ENCODE peak calls at places on chromosome 20, in four cellular contexts. Y, N, E and I are unnamed samples.

GRCh38 chr20:34364013-34364382 is 925 bp downstream of the ITCH start:
- DNase-seq in Y (peak), N (peak), E (peak), I (peak)

GRCh38 chr20:62200491-62201172 is 17.8 kb downstream of the MTG2 start:
- DNase-seq in Y (no peak), N (no peak), E (no peak), I (no peak)

GRCh38 chr20:32474009-32474716 is 111.0 kb downstream of the NOL4L start:
- DNase-seq in Y (no peak), N (no peak), E (no peak), I (no peak)

GRCh38 chr20:29448806-29449470 is 1808.5 kb upstream of the DEFB115 start:
- DNase-seq in Y (no peak), N (no peak), E (no peak), I (no peak)

GRCh38 chr20:36541227-36542018 is at the start of gene MYL9:
- DNase-seq in Y (peak), N (peak), E (peak), I (peak)

GRCh38 chr20:24337074-24337473 is 132.4 kb upstream of the SYNDIG1 start:
- DNase-seq in Y (peak), N (no peak), E (peak), I (peak)

GRCh38 chr20:10388571-10388970 is 45.5 kb downstream of the MKKS start:
- DNase-seq in Y (no peak), N (no peak), E (no peak), I (no peak)

GRCh38 chr20:1566701-1567100 is 9.2 kb upstream of the SIRPD start:
- DNase-seq in Y (peak), N (no peak), E (no peak), I (no peak)

GRCh38 chr20:60095456-60095855 is 137.2 kb downstream of the CDH26 start:
- DNase-seq in Y (no peak), N (peak), E (peak), I (no peak)

GRCh38 chr20:39532205-39532604 is 570.1 kb downstream of the DHX35 start:
- DNase-seq in Y (no peak), N (no peak), E (no peak), I (no peak)

GRCh38 chr20:52874241-52874640 is 97.9 kb upstream of the TSHZ2 start:
- DNase-seq in Y (no peak), N (no peak), E (no peak), I (no peak)

GRCh38 chr20:54623923-54624569 is 148.7 kb downstream of the DOK5 start:
- DNase-seq in Y (no peak), N (no peak), E (no peak), I (no peak)

GRCh38 chr20:22861990-22862389 is 173.1 kb upstream of the SSTR4 start:
- DNase-seq in Y (no peak), N (peak), E (no peak), I (no peak)

GRCh38 chr20:63405102-63405730 is 44.1 kb upstream of the CHRNA4 start:
- DNase-seq in Y (no peak), N (no peak), E (no peak), I (no peak)

GRCh38 chr20:2672446-2672845 is 8.4 kb upstream of the IDH3B start:
- DNase-seq in Y (no peak), N (no peak), E (no peak), I (no peak)

GRCh38 chr20:2673453-2673852 is 9.4 kb upstream of the IDH3B start:
- DNase-seq in Y (no peak), N (no peak), E (no peak), I (no peak)

GRCh38 chr20:2671977-2672376 is 8.0 kb upstream of the IDH3B start:
- DNase-seq in Y (no peak), N (no peak), E (no peak), I (no peak)
- TF ChIP-seq CTCF in Y (peak), N (peak), E (peak), I (peak)

GRCh38 chr20:51768759-51769517 is 748 bp upstream of the ATP9A start:
- DNase-seq in Y (no peak), N (peak), E (no peak), I (no peak)

GRCh38 chr20:51767867-51768758 is at the start of gene ATP9A:
- DNase-seq in Y (peak), N (peak), E (no peak), I (no peak)

GRCh38 chr20:51769941-51770615 is 1.9 kb upstream of the ATP9A start:
- DNase-seq in Y (no peak), N (no peak), E (no peak), I (no peak)

GRCh38 chr20:51763965-51764602 is 4.1 kb downstream of the ATP9A start:
- DNase-seq in Y (peak), N (peak), E (no peak), I (no peak)

DNA sequence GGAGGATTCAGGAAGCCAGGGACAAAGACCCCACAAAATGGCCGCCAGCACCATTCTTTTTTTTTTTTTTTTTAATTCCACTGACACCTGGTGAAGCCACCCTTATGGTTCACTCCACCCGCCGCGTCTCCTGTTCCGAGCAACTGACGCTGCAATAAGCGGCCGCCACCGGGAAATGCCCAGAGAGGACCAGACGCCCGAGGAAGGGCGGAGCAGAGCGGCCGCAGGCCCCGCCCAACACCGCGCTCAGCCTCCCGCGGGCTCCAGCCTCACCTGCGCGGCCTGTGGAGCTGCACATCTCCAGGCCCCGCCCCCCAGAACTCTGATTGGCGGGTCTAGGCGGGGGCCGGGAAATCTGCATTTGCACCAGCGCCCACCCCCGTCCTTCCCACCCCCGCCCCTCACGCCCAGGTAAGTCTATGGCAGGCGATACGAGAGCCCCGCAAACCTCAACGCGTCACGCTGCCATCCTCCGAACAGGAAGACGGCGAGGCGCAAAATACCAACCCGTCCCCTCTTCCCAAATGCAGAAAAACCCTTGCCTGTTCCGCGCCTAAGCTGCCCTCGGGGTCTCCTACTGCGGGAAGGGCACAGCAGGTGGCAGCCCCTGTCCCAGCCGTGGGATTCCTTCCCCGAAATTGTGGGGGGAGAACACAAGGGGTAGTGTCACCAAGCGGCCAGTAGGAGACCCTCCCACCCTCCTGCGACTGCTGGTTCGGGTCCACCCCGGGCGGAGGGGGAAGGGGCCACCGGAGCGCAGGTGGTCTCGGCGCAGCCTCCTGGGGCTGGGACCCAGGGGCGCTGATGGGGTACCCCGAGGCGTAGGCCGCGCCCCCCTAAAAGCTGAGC is 948 bp downstream of the ATP9A start:
- DNase-seq in Y (no peak), N (peak), E (no peak), I (no peak)
- TF ChIP-seq CTCF in Y (peak), N (peak), E (peak), I (peak)

GRCh38 chr20:59010321-59010994 is 3.4 kb upstream of the CTSZ start:
- DNase-seq in Y (no peak), N (peak), E (no peak), I (peak)

GRCh38 chr20:59008715-59009336 is 1.8 kb upstream of the CTSZ start:
- DNase-seq in Y (no peak), N (no peak), E (no peak), I (no peak)

GRCh38 chr20:59013031-59013951 is 5.9 kb upstream of the TUBB1 start:
- DNase-seq in Y (no peak), N (no peak), E (no peak), I (no peak)

GRCh38 chr20:59013959-59014608 is 5.1 kb upstream of the TUBB1 start:
- DNase-seq in Y (peak), N (peak), E (no peak), I (peak)

GRCh38 chr20:59010995-59011873 is 4.2 kb upstream of the CTSZ start:
- DNase-seq in Y (peak), N (peak), E (peak), I (peak)
- TF ChIP-seq CTCF in Y (no peak), N (no peak), E (no peak), I (no peak)

DNA sequence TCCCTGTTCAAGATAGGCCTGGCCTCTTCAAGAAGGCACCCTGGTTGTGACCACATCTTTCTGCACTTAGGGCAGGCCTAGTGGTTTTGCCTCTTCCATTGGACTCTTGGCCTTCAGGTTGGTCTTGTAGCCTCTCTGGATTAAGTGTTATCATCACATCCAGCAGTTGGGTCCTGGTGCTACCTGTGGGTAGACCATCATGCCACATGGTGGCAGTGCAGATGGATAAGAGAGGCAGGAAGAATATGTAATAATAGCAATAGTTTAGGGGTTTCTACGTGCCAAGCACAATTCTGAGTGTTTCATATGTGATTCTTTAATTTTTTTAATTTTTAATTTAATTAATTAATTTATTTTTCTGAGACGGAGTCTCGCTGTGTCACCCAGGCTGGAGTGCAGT is 28.5 kb upstream of the SNRPB2 start:
- DNase-seq in Y (no peak), N (peak), E (no peak), I (no peak)
- TF ChIP-seq CTCF in Y (peak), N (peak), E (peak), I (peak)

GRCh38 chr20:50399917-50400704 is 110.1 kb upstream of the PTPN1 start:
- DNase-seq in Y (peak), N (peak), E (no peak), I (no peak)
- TF ChIP-seq CTCF in Y (peak), N (no peak), E (peak), I (peak)

DNA sequence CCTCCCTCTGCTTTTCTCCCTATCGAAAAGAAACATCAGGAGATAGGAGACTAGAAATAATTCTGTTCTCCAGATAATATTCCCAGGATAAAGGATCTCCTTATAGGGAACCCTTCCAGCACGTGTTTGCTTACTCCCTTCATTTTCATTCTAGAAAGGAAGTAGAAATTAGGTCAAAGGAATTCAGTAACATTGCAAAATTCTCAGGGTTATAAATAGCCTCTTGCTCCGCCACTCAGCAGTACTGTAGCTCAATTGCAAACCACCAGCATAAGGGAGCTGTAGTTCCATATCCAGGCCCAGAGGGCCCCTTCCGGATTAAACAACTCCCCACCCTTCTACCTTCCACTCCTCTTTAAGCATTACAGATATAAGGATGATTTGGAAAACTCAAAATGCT is 6.2 kb downstream of the ELMO2 start:
- DNase-seq in Y (peak), N (peak), E (peak), I (peak)
- TF ChIP-seq CTCF in Y (no peak), N (no peak), E (peak), I (no peak)

GRCh38 chr20:8076505-8077498 is 55.3 kb upstream of the PLCB1 start:
- DNase-seq in Y (peak), N (peak), E (no peak), I (no peak)

GRCh38 chr20:8079976-8080375 is 52.1 kb upstream of the PLCB1 start:
- DNase-seq in Y (no peak), N (no peak), E (no peak), I (no peak)

GRCh38 chr20:8082999-8083398 is 49.1 kb upstream of the PLCB1 start:
- DNase-seq in Y (peak), N (peak), E (no peak), I (no peak)

GRCh38 chr20:8078528-8078914 is 53.5 kb upstream of the PLCB1 start:
- DNase-seq in Y (no peak), N (peak), E (no peak), I (no peak)

GRCh38 chr20:8082025-8082424 is 50.0 kb upstream of the PLCB1 start:
- DNase-seq in Y (no peak), N (peak), E (peak), I (no peak)
- TF ChIP-seq CTCF in Y (peak), N (peak), E (peak), I (peak)

DNA sequence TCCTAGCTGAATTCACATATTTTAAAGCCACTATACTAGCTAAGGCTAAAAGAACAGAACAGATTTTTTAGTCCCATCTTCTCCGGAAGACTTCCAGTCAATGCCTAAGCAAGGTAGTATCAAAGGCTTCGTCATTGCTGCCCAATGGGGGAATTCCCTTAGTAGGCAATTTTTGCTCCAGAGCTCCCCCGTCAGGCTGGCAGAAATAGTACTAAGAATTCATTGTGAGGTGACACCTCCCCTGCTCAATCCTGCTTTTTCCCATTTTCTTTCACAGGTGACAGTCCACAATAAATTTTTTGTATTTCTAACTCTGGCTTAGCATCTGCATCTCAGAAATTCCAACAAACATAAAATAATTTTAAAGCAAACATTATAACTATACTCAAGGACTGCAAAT is 52.8 kb upstream of the SRSF6 start:
- DNase-seq in Y (no peak), N (peak), E (no peak), I (no peak)
- TF ChIP-seq CTCF in Y (peak), N (peak), E (peak), I (peak)